ENCODE peak calls at places on chromosome X, in four cellular contexts. H, U, T and M are unnamed samples. For H3K4me1, the result is how much of the 10 kb centered on the place peaks cover.

GRCh38 chrX:11329016-11329415 is 35.8 kb downstream of the AMELX start:
- DNase-seq in H (peak), T (no peak), U (no peak), M (no peak)

GRCh38 chrX:40083979-40084359 is 13.8 kb downstream of the BCOR start:
- DNase-seq in H (no peak), U (no peak), T (no peak), M (no peak)

GRCh38 chrX:28135378-28136047 is 154.3 kb upstream of the DCAF8L1 start:
- DNase-seq in T (no peak), H (no peak), U (no peak), M (no peak)

GRCh38 chrX:11416600-11416999 is 123.4 kb downstream of the AMELX start:
- DNase-seq in U (no peak), T (no peak), H (no peak), M (no peak)

GRCh38 chrX:47241201-47242011 is 8.6 kb downstream of the USP11 start:
- DNase-seq in U (no peak), H (no peak), T (no peak), M (no peak)

GRCh38 chrX:13470680-13470967 is 98.8 kb upstream of the EGFL6 start:
- DNase-seq in H (no peak), U (no peak), T (no peak), M (no peak)

GRCh38 chrX:92213781-92214180 is 434.6 kb downstream of the PCDH11X start:
- DNase-seq in T (no peak), U (no peak), H (no peak), M (no peak)

GRCh38 chrX:147838465-147839131 is 73.1 kb upstream of the FMR1 start:
- DNase-seq in U (no peak), H (no peak), T (no peak), M (no peak)

GRCh38 chrX:100944601-100945000 is 15.9 kb upstream of the XKRX start:
- DNase-seq in U (no peak), H (no peak), T (no peak), M (no peak)

GRCh38 chrX:39196192-39197102 is 395.2 kb downstream of the MID1IP1 start:
- DNase-seq in U (no peak), T (no peak), H (no peak), M (peak)

DNA sequence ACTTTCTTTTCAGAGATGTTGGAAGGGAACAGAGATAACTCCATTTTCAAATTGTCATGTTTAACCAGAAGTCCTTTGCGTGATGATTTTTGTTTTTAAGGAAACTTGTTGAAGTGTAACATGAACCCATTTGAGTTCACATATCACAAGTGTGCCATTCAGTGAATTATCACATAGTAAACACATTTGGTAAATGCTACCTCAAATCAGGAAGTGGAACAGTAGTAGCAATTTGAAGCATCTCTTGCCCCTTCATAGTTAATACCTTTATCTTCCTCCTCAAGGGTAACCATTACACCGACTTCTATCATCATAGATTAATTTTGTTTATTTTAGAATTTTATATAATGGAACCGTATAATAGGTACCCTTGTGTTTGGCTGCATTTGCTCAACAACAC is 35.9 kb downstream of the KDM6A start:
- DNase-seq in U (no peak), H (peak), T (no peak), M (no peak)
- H3K4me1 ChIP-seq in U (under half), H (under half), T (under half), M (under half)

GRCh38 chrX:42783456-42783855 is 5.5 kb upstream of the PPP1R2C start:
- DNase-seq in T (no peak), H (no peak), U (no peak), M (no peak)
- H3K4me1 ChIP-seq in T (under half), H (under half), U (under half), M (under half)

GRCh38 chrX:19852014-19853005 is 35.1 kb downstream of the SH3KBP1 start:
- DNase-seq in T (no peak), U (peak), H (no peak), M (no peak)

GRCh38 chrX:19846995-19847790 is 40.2 kb downstream of the SH3KBP1 start:
- DNase-seq in H (no peak), T (peak), U (no peak), M (peak)

GRCh38 chrX:19848110-19848509 is 39.3 kb downstream of the SH3KBP1 start:
- DNase-seq in U (no peak), H (no peak), T (no peak), M (no peak)

DNA sequence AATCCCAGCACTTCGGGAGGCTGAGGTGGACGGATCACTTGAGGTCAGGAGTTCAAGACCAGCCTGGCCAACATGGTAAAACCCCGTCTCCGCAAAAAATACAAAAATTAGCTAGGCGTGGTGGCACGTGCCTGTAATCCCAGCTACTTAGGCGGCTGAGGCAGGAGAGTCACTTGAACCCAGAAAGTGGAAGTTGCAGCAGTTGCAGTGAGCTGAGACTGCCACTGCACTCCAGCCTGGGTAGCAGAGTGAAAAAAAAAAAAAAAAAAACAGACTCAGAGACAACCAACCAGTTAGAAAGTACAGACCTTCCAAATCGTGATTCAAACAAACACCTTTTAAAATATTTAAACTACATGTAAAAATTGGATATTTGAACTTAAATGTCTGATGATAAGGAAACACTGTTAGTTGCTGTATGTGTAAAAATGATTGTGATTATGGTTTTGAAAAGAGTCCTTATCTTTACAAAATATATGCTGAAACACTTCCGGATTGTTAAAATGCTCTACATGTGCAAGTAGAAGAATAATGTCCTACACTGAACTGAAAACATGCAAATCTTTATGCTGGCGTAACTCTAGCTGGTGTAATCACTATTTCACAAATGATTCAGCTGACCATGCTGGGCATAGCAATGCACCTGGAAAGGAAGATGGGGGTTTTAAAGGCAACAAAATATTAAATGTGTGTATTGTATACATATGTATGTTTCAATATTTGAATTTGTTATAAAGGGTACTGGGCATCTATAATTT is 37.8 kb downstream of the SH3KBP1 start:
- DNase-seq in T (no peak), H (no peak), U (no peak), M (no peak)
- H3K4me1 ChIP-seq in T (under half), H (under half), U (under half), M (under half)

GRCh38 chrX:24153796-24154189 is 4.3 kb downstream of the ZFX start:
- DNase-seq in T (no peak), U (no peak), H (no peak), M (no peak)
- H3K4me1 ChIP-seq in T (half or more), U (half or more), H (under half), M (under half)

GRCh38 chrX:153487590-153488071 is 7.1 kb upstream of the BGN start:
- DNase-seq in T (no peak), H (peak), U (no peak), M (no peak)
- H3K4me1 ChIP-seq in T (under half), H (under half), U (under half), M (under half)

DNA sequence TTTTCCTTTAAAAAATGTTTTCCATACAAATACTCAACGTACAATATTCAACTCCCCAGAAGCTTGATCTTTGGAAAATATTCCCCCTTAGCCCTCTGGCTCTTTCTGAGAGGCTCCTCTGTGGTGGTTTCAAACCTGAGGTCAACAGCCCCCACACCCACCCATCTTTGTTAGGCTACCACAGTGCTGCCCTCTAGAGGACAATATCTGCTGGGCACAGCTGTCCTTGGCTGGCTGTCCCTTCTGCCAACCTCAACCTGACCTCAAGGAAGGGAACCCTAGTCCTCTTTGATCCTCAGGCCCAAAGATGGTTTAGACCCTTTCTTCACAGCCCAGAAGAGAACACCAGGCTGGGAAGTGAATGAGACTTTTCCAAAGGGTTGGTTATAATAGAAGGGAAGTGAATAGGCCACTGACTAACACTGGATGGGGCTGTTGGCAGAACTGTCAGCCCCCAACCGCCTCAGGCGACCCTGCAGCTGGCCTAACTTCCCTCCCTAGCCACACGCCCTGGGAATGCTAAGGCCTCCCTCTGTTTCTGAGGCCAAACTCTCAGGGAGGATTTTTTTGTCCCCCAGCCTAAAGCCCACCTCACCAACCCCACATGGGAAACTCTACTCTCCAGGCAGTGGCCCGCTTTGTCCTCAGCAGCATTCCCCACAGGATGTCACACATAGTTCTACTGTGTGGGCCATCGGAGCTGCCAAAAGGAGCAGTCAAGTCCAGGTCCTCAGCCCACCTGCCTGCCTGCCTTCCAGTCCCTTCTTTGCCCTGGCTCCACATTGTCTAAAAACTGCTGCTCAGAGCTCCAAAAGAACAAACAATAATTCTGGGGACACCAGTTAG is 34.3 kb downstream of the NYX start:
- DNase-seq in H (peak), U (no peak), T (peak), M (peak)
- H3K4me1 ChIP-seq in H (under half), U (under half), T (under half), M (under half)

DNA sequence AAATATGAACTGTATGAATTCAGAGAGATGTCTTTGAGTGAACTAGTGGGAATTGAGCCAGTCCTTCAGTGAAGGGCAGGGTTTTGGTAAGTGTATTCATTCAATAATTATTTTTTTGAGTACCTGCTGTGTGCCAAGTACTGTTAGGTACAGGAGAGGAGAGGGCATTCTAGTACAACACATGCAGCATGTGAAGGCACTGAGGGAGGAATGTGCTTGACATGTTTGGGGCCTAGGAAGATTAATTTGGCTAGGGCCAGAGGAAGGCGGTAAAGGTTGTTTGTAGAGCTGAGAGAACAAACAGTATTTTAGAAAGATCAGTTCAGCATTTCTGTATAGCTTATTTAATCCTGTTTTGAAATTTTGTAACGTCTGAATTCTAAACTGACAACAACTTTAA is 27.8 kb downstream of the APOOL start:
- DNase-seq in U (no peak), T (no peak), H (no peak), M (no peak)
- H3K4me1 ChIP-seq in U (under half), T (under half), H (under half), M (under half)

GRCh38 chrX:129786210-129786651 is 6.5 kb downstream of the SASH3 start:
- DNase-seq in T (no peak), U (no peak), H (peak), M (no peak)
- H3K4me1 ChIP-seq in T (under half), U (under half), H (under half), M (under half)